ENCODE peak calls at places on chromosomes 1 and 21, in eight cellular contexts. T is epithelial cell of esophagus, B is fibroblast of pulmonary artery, D is fibroblast of mammary gland, E is AG04450, Y is BE2C, M is cardiac muscle cell, A is lung. J is an unnamed sample.

GRCh38 chr1:63004868-63005267 is 220.9 kb downstream of the ATG4C start:
- DNase-seq in B (peak; percentile 29), A (no peak), T (peak; percentile 16), M (peak; percentile 45), E (no peak), Y (no peak), D (peak; percentile 20), J (peak; percentile 17)

GRCh38 chr1:94886361-94886760 is 40.5 kb downstream of the CNN3 start:
- DNase-seq in E (no peak), M (no peak), D (no peak), Y (no peak), A (no peak), B (no peak), T (no peak), J (no peak)

GRCh38 chr1:184753608-184754478 is 815 bp downstream of the EDEM3 start:
- DNase-seq in B (peak; percentile 39), D (peak; percentile 26), A (no peak), E (peak; percentile 1), Y (peak; percentile 66), T (peak; percentile 32), M (peak; percentile 44), J (peak; percentile 41)

GRCh38 chr1:89994805-89995594 is at the start of gene ZNF326:
- DNase-seq in B (peak; percentile 98), A (peak; percentile 97), Y (peak; percentile 93), E (peak; percentile 93), T (peak; percentile 96), M (peak; percentile 99), D (peak; percentile 95), J (peak; percentile 98)

GRCh38 chr1:41735139-41735538 is 183.6 kb downstream of the HIVEP3 start:
- DNase-seq in A (no peak), M (no peak), D (no peak), T (no peak), B (no peak), E (no peak), Y (no peak), J (no peak)

GRCh38 chr1:109482796-109483638 is 688 bp upstream of the ATXN7L2 start:
- DNase-seq in D (peak; percentile 4), B (no peak), M (no peak), A (no peak), T (no peak), Y (peak; percentile 79), E (no peak), J (no peak)

GRCh38 chr1:150106331-150106730 is 38.8 kb downstream of the VPS45 start:
- DNase-seq in T (no peak), A (no peak), M (no peak), E (no peak), B (no peak), D (no peak), Y (no peak), J (no peak)

GRCh38 chr21:35136586-35137254 is 87.6 kb upstream of the RUNX1 start:
- DNase-seq in D (peak; percentile 23), M (peak; percentile 29), E (no peak), B (peak; percentile 45), Y (no peak), A (no peak), T (peak; percentile 78), J (peak; percentile 47)

GRCh38 chr1:155882235-155882634 is 22.9 kb downstream of the SYT11 start:
- DNase-seq in Y (no peak), T (no peak), A (no peak), D (no peak), M (no peak), E (no peak), B (no peak), J (no peak)

GRCh38 chr1:110956586-110956985 is 7.1 kb downstream of the LRIF1 start:
- DNase-seq in A (no peak), E (no peak), B (no peak), M (no peak), D (no peak), T (no peak), Y (no peak), J (no peak)

GRCh38 chr1:110953031-110953430 is 10.7 kb downstream of the LRIF1 start:
- DNase-seq in D (no peak), A (no peak), M (no peak), B (no peak), Y (no peak), T (no peak), E (no peak), J (no peak)

GRCh38 chr1:110951161-110951560 is 12.6 kb downstream of the LRIF1 start:
- DNase-seq in T (no peak), M (no peak), B (no peak), D (no peak), A (no peak), E (no peak), Y (no peak), J (no peak)

GRCh38 chr1:110948038-110948810 is 15.5 kb downstream of the LRIF1 start:
- DNase-seq in T (peak; percentile 44), Y (no peak), A (no peak), B (peak; percentile 23), D (peak; percentile 55), E (no peak), M (peak; percentile 2), J (peak; percentile 20)

GRCh38 chr1:110952031-110952430 is 11.7 kb downstream of the LRIF1 start:
- DNase-seq in B (no peak), D (no peak), A (no peak), M (no peak), T (no peak), Y (no peak), E (no peak), J (no peak)
- H3K4me3 ChIP-seq in B (no peak overlapping the region), D (no peak overlapping the region), A (no peak overlapping the region), M (no peak overlapping the region), T (no peak overlapping the region), Y (no peak overlapping the region), E (no peak overlapping the region), J (no peak overlapping the region)

GRCh38 chr1:117928881-117929339 is 511 bp downstream of the GDAP2 start:
- DNase-seq in T (peak; percentile 66), B (peak; percentile 62), M (peak; percentile 64), A (peak; percentile 75), E (peak; percentile 13), Y (peak; percentile 62), D (peak; percentile 68), J (peak; percentile 82)
- TF ChIP-seq CTCF in T (no peak), B (peak; percentile 23), M (peak; percentile 19), A (no peak), E (peak; percentile 26), Y (peak; percentile 45), D (peak; percentile 24), J (no peak)

GRCh38 chr1:25544243-25544764 is 898 bp downstream of the LDLRAP1 start:
- DNase-seq in Y (no peak), M (no peak), A (no peak), T (no peak), D (no peak), B (no peak), E (no peak), J (no peak)

GRCh38 chr1:25545767-25546166 is 2.4 kb downstream of the LDLRAP1 start:
- DNase-seq in B (no peak), Y (no peak), T (no peak), D (no peak), E (no peak), M (no peak), A (no peak), J (no peak)

GRCh38 chr1:25543425-25544242 is at the start of gene LDLRAP1:
- DNase-seq in T (peak; percentile 79), B (peak; percentile 75), E (peak; percentile 8), D (peak; percentile 63), M (peak; percentile 83), A (peak; percentile 76), Y (peak; percentile 66), J (peak; percentile 91)

GRCh38 chr1:25546193-25546592 is 2.8 kb downstream of the LDLRAP1 start:
- DNase-seq in E (no peak), D (no peak), B (no peak), T (no peak), Y (peak; percentile 30), M (no peak), A (no peak), J (no peak)

DNA sequence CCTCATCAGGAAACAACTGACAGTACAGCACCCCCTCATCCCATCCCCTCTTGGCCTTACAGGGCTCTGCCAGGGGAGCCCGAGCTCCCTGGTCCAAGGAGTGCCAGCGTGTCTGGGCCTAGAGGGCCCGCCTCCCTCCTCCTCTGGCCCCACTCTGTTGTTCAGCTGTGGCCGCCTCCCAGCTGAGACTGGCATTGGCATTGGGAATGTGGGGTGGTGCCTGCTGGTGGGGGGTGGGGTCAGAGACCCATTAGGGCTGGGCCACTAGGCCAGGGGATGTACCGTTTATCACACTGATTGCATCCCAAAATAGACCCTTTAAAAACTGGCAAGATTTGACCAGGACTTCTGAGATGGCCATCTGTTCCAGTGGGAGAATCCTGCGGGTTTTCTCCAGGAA is 1.4 kb downstream of the LDLRAP1 start:
- DNase-seq in A (peak; percentile 46), Y (no peak), T (peak; percentile 41), D (no peak), B (no peak), E (no peak), M (no peak), J (no peak)
- H3K4me3 ChIP-seq in A (peak overlapping the region; percentile 90), Y (no peak overlapping the region), T (peak overlapping the region; percentile 68), D (peak overlapping the region; percentile 62), B (no peak overlapping the region), E (peak overlapping the region; percentile 72), M (peak overlapping the region; percentile 68), J (peak overlapping the region; percentile 76)

DNA sequence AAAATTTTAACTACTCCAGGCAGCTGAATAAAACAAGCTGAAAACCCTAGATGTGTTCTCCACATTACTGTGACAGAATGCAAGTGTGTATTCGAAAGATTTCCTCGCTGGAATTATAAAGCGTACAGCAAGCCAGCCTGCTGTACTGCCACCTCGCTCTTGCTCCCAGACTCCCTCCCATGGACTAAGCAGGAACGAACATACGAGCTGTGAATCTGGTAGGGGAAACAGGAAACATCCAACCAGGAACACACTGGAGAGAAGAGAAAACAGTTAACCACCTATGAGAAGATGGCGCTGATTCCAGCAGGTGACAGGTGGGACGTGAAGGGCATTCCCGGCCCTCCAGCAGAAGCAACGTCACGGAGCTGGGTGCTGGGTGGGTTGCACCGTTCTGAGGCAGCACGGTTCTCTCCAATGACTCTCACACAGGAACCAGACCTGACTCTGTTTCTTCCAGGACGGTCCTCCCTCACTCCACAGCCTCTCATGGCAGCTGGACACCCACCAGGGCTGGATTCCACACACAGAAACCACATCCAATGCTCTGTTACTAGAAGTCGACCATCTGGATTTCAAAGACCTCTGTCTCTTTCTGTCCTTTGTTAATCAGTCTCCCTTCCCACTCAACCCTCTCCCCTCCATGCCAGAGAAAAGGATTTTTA is 219.2 kb downstream of the RERE start:
- DNase-seq in T (peak; percentile 38), Y (peak; percentile 47), M (peak; percentile 80), A (no peak), D (peak; percentile 72), B (peak; percentile 82), E (no peak), J (peak; percentile 67)
- TF ChIP-seq CTCF in T (peak; percentile 61), Y (peak; percentile 56), M (peak; percentile 64), A (peak; percentile 5), D (peak; percentile 71), B (peak; percentile 90), E (peak; percentile 63), J (peak; percentile 53)

DNA sequence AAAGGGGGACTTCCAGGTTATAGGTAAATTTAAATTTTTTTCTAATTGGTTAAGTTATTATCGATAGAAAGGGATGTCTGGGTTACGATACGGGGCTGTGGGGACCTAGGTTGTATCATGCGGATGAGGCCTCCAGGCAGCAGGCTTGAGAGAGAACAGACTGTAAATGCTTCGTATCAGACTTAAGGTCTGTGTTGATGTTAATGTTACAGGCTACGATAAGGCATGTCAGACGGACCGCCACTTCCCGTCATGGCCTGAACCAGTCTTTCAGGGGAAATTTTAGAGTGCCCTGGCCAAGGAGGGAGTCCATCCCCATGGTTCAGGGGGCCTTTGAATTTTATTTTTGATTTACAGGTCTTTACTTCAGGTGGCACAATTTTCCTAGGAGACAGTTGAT is 16.7 kb downstream of the ABCG1 start:
- DNase-seq in T (no peak), B (no peak), M (no peak), Y (no peak), A (no peak), E (no peak), D (no peak), J (no peak)
- H3K4me3 ChIP-seq in T (no peak overlapping the region), B (no peak overlapping the region), M (no peak overlapping the region), Y (no peak overlapping the region), A (no peak overlapping the region), E (no peak overlapping the region), D (no peak overlapping the region), J (no peak overlapping the region)

J was measured in foreskin fibroblast.